ENCODE peak calls at places on chromosomes 4 and X, in four cellular contexts. One of them, this sample, is unnamed.

GRCh38 chr4:150581611-150582010 is 340 bp upstream of the MAB21L2 start:
- DNase-seq in SK-N-SH: peak; percentile 70
- DNase-seq in GM12878: no peak
- DNase-seq in H1: no peak
- DNase-seq in this sample: no peak

GRCh38 chr4:76637704-76638361 is 202.8 kb downstream of the SHROOM3 start:
- DNase-seq in SK-N-SH: no peak
- DNase-seq in GM12878: no peak
- DNase-seq in H1: no peak
- DNase-seq in this sample: no peak

GRCh38 chr4:24765331-24765990 is 29.9 kb upstream of the SOD3 start:
- DNase-seq in GM12878: no peak
- DNase-seq in H1: no peak
- DNase-seq in SK-N-SH: no peak
- DNase-seq in this sample: no peak

GRCh38 chrX:2498781-2499302 is 1.9 kb downstream of the DHRSX start:
- DNase-seq in GM12878: no peak
- DNase-seq in H1: no peak
- DNase-seq in SK-N-SH: no peak
- DNase-seq in this sample: no peak

GRCh38 chr4:178599521-178599920 is 1157.3 kb upstream of the AGA start:
- DNase-seq in SK-N-SH: peak; percentile 2
- DNase-seq in GM12878: no peak
- DNase-seq in H1: no peak
- DNase-seq in this sample: no peak

GRCh38 chr4:2886161-2886560 is 42.5 kb downstream of the ADD1 start:
- DNase-seq in H1: no peak
- DNase-seq in SK-N-SH: no peak
- DNase-seq in GM12878: no peak
- DNase-seq in this sample: no peak

GRCh38 chr4:140004580-140005314 is 149.2 kb downstream of the MAML3 start:
- DNase-seq in H1: no peak
- DNase-seq in GM12878: no peak
- DNase-seq in SK-N-SH: peak; percentile 79
- DNase-seq in this sample: no peak

GRCh38 chrX:95875661-95876060 is 809.0 kb upstream of the DIAPH2 start:
- DNase-seq in GM12878: no peak
- DNase-seq in SK-N-SH: no peak
- DNase-seq in H1: no peak
- DNase-seq in this sample: no peak

GRCh38 chr4:26749867-26750266 is 110.8 kb upstream of the STIM2 start:
- DNase-seq in GM12878: no peak
- DNase-seq in SK-N-SH: no peak
- DNase-seq in H1: no peak
- DNase-seq in this sample: no peak

GRCh38 chrX:130159776-130160175 is 5.9 kb downstream of the AIFM1 start:
- DNase-seq in H1: no peak
- DNase-seq in GM12878: no peak
- DNase-seq in SK-N-SH: no peak
- DNase-seq in this sample: no peak

GRCh38 chr4:94256833-94257232 is 49.2 kb downstream of the SMARCAD1 start:
- DNase-seq in H1: no peak
- DNase-seq in SK-N-SH: no peak
- DNase-seq in GM12878: no peak
- DNase-seq in this sample: peak; percentile 5

GRCh38 chr4:88600129-88600849 is 8.0 kb downstream of the HERC3 start:
- DNase-seq in H1: no peak
- DNase-seq in SK-N-SH: no peak
- DNase-seq in GM12878: no peak
- DNase-seq in this sample: no peak

GRCh38 chr4:88599714-88600113 is 7.4 kb downstream of the HERC3 start:
- DNase-seq in GM12878: no peak
- DNase-seq in SK-N-SH: no peak
- DNase-seq in H1: no peak
- DNase-seq in this sample: no peak

GRCh38 chr4:88597970-88598369 is 5.7 kb downstream of the HERC3 start:
- DNase-seq in H1: no peak
- DNase-seq in GM12878: no peak
- DNase-seq in SK-N-SH: no peak
- DNase-seq in this sample: no peak

GRCh38 chr4:88604978-88605678 is 12.8 kb downstream of the HERC3 start:
- DNase-seq in SK-N-SH: no peak
- DNase-seq in H1: no peak
- DNase-seq in GM12878: no peak
- DNase-seq in this sample: no peak

GRCh38 chr4:88599298-88599697 is 7.0 kb downstream of the HERC3 start:
- DNase-seq in GM12878: no peak
- DNase-seq in H1: no peak
- DNase-seq in SK-N-SH: no peak
- DNase-seq in this sample: no peak
- TF ChIP-seq NRF1 in GM12878: no peak
- TF ChIP-seq NRF1 in H1: no peak
- TF ChIP-seq NRF1 in SK-N-SH: no peak
- TF ChIP-seq NRF1 in this sample: no peak

GRCh38 chr4:19752600-19752999 is 499.1 kb upstream of the SLIT2 start:
- DNase-seq in GM12878: no peak
- DNase-seq in SK-N-SH: no peak
- DNase-seq in H1: no peak
- DNase-seq in this sample: no peak
- TF ChIP-seq NRF1 in GM12878: no peak
- TF ChIP-seq NRF1 in SK-N-SH: no peak
- TF ChIP-seq NRF1 in H1: no peak
- TF ChIP-seq NRF1 in this sample: no peak

GRCh38 chr4:155999743-156000142 is 46.1 kb upstream of the CTSO start:
- DNase-seq in SK-N-SH: no peak
- DNase-seq in H1: peak; percentile 56
- DNase-seq in GM12878: no peak
- DNase-seq in this sample: no peak
- TF ChIP-seq NRF1 in SK-N-SH: no peak
- TF ChIP-seq NRF1 in H1: no peak
- TF ChIP-seq NRF1 in GM12878: no peak
- TF ChIP-seq NRF1 in this sample: no peak

GRCh38 chr4:52100062-52100461 is 49.0 kb downstream of the SPATA18 start:
- DNase-seq in H1: no peak
- DNase-seq in GM12878: no peak
- DNase-seq in SK-N-SH: no peak
- DNase-seq in this sample: no peak
- TF ChIP-seq NRF1 in H1: no peak
- TF ChIP-seq NRF1 in GM12878: no peak
- TF ChIP-seq NRF1 in SK-N-SH: no peak
- TF ChIP-seq NRF1 in this sample: no peak

DNA sequence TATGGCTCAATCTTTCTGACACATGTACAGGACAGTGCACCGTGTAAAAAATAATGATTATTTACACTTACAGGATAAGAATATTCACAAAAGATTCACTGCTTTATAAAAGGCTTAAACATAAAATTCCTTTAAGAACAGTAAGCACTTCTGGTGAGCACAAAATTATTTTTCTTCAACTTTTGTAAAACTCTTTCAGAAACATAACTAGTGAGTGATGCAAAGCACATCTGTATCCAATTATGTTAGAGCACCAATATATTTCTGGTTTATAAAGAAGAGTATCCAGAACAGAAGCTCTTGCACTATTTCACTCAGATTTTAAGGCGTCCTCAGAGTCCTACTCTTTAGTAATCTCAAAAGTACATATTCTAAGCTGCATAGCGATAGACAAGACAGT is 275.9 kb downstream of the C4orf33 start:
- DNase-seq in H1: no peak
- DNase-seq in GM12878: no peak
- DNase-seq in SK-N-SH: no peak
- DNase-seq in this sample: no peak
- TF ChIP-seq NRF1 in H1: no peak
- TF ChIP-seq NRF1 in GM12878: no peak
- TF ChIP-seq NRF1 in SK-N-SH: no peak
- TF ChIP-seq NRF1 in this sample: no peak

DNA sequence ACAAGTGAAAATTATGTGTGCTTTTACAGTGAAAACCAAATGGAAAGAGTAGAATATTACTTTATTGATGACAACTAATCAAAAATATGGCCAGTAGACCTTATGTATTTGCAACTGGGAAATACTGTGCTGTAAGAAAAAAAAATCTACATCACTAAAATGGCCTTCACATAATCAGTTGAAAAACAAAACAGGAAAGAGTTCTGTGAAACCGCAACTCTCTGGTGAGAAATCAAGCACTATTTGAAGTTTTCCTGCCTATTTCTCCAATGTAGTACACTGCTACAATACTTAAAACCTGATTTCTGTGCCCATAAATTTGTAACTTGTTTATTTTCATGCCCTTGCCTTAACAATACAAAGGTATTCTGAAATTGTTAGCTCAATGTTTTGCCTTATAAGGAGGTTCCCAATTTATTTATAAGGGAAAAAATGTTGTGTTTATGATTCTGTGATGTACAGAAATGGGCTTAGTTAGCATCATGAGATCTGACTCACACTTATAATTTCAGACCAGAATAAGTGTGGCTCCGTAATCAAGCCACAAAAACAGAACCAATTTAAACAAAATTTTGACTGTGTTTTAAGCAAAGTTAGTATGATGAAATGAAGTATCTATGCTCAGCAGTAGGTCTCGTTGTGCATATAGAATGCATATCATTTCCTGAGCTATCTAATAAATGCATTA is 147.1 kb downstream of the FAT4 start:
- DNase-seq in SK-N-SH: no peak
- DNase-seq in H1: no peak
- DNase-seq in GM12878: no peak
- DNase-seq in this sample: no peak
- TF ChIP-seq NRF1 in SK-N-SH: no peak
- TF ChIP-seq NRF1 in H1: no peak
- TF ChIP-seq NRF1 in GM12878: no peak
- TF ChIP-seq NRF1 in this sample: no peak

GRCh38 chrX:129123795-129124194 is 399.5 kb downstream of the SMARCA1 start:
- DNase-seq in SK-N-SH: no peak
- DNase-seq in GM12878: no peak
- DNase-seq in H1: no peak
- DNase-seq in this sample: no peak
- TF ChIP-seq NRF1 in SK-N-SH: no peak
- TF ChIP-seq NRF1 in GM12878: no peak
- TF ChIP-seq NRF1 in H1: no peak
- TF ChIP-seq NRF1 in this sample: no peak

GRCh38 chrX:119728487-119728886 is 29.9 kb upstream of the SOWAHD start:
- DNase-seq in GM12878: no peak
- DNase-seq in SK-N-SH: no peak
- DNase-seq in H1: peak; percentile 13
- DNase-seq in this sample: peak; percentile 37
- TF ChIP-seq NRF1 in GM12878: no peak
- TF ChIP-seq NRF1 in SK-N-SH: no peak
- TF ChIP-seq NRF1 in H1: no peak
- TF ChIP-seq NRF1 in this sample: no peak

GRCh38 chr4:5972571-5972970 is 45.7 kb downstream of the C4orf50 start:
- DNase-seq in H1: no peak
- DNase-seq in GM12878: no peak
- DNase-seq in SK-N-SH: no peak
- DNase-seq in this sample: no peak

GRCh38 chr4:5974321-5974720 is 43.9 kb downstream of the C4orf50 start:
- DNase-seq in H1: no peak
- DNase-seq in SK-N-SH: no peak
- DNase-seq in GM12878: no peak
- DNase-seq in this sample: no peak

GRCh38 chr4:5971077-5971447 is 47.2 kb downstream of the C4orf50 start:
- DNase-seq in GM12878: no peak
- DNase-seq in SK-N-SH: peak; percentile 54
- DNase-seq in H1: no peak
- DNase-seq in this sample: peak; percentile 29

GRCh38 chr4:5973486-5974220 is 44.6 kb downstream of the C4orf50 start:
- DNase-seq in H1: no peak
- DNase-seq in GM12878: no peak
- DNase-seq in SK-N-SH: no peak
- DNase-seq in this sample: no peak

DNA sequence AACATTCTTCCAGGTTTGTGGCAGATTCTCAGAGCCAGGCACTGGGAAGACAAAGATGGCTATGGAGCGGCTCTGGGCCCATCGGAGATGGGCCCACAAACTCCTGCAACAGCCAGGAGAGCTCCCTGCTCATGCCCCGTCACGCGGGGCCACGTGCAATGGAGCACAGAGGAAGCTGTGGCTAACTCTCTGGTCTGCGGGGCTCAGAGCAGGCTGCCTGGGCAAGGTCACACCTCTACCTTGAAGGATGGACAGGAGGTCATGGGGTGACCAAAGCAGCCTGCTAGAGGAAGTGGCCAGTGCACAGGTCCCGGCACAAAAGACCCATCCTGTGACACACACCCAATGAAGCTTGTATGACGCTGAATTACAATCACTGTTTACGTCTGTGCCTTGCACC is 45.2 kb downstream of the C4orf50 start:
- DNase-seq in SK-N-SH: no peak
- DNase-seq in GM12878: no peak
- DNase-seq in H1: no peak
- DNase-seq in this sample: no peak
- TF ChIP-seq NRF1 in SK-N-SH: no peak
- TF ChIP-seq NRF1 in GM12878: no peak
- TF ChIP-seq NRF1 in H1: no peak
- TF ChIP-seq NRF1 in this sample: no peak

This sample was measured in K562.